ENCODE peak calls at places on chromosomes 5 and 9, in four cellular contexts. I, B, V and T are unnamed samples.

GRCh38 chr5:148386041-148386440 is 2.3 kb downstream of the FBXO38 start:
- DNase-seq in I (no peak), B (no peak), V (no peak), T (no peak)

GRCh38 chr9:92950359-92950955 is 3.1 kb downstream of the FGD3 start:
- DNase-seq in I (no peak), B (no peak), V (no peak), T (no peak)

GRCh38 chr5:125558466-125558865 is 812.0 kb upstream of the ZNF608 start:
- DNase-seq in I (no peak), B (no peak), V (no peak), T (no peak)

GRCh38 chr9:994005-994404 is 17.6 kb downstream of the DMRT3 start:
- DNase-seq in I (no peak), B (no peak), V (no peak), T (no peak)

GRCh38 chr9:127492616-127493015 is 41.3 kb downstream of the LRSAM1 start:
- DNase-seq in I (no peak), B (no peak), V (no peak), T (no peak)

GRCh38 chr5:38931731-38932130 is 85.9 kb downstream of the OSMR start:
- DNase-seq in I (no peak), B (no peak), V (no peak), T (no peak)

GRCh38 chr5:143796753-143797152 is 15.2 kb upstream of the HMHB1 start:
- DNase-seq in I (no peak), B (no peak), V (no peak), T (no peak)

GRCh38 chr5:127988149-127988755 is 95.3 kb upstream of the SLC12A2 start:
- DNase-seq in I (no peak), B (no peak), V (peak), T (no peak)

GRCh38 chr5:6710078-6710477 is 3.2 kb upstream of the TENT4A start:
- DNase-seq in I (no peak), B (no peak), V (no peak), T (no peak)

GRCh38 chr5:78611161-78611605 is 37.4 kb downstream of the LHFPL2 start:
- DNase-seq in I (peak), B (no peak), V (no peak), T (no peak)

GRCh38 chr9:128921881-128922763 is 1.3 kb downstream of the PHYHD1 start:
- DNase-seq in I (peak), B (no peak), V (peak), T (no peak)

GRCh38 chr9:135126480-135127187 is 39.2 kb downstream of the OLFM1 start:
- DNase-seq in I (no peak), B (no peak), V (no peak), T (no peak)

GRCh38 chr5:134549714-134550113 is 24.2 kb downstream of the JADE2 start:
- DNase-seq in I (no peak), B (no peak), V (no peak), T (no peak)

GRCh38 chr9:16901589-16901988 is 31.1 kb upstream of the BNC2 start:
- DNase-seq in I (no peak), B (no peak), V (no peak), T (no peak)

GRCh38 chr9:133280387-133280786 is 5.4 kb upstream of the ABO start:
- DNase-seq in I (no peak), B (no peak), V (no peak), T (no peak)

GRCh38 chr5:88860501-88860900 is 22.5 kb downstream of the MEF2C start:
- DNase-seq in I (no peak), B (no peak), V (no peak), T (no peak)

GRCh38 chr5:68898961-68899471 is 194.8 kb upstream of the SLC30A5 start:
- DNase-seq in I (no peak), B (no peak), V (no peak), T (no peak)

GRCh38 chr9:109192732-109193361 is 25.8 kb upstream of the FRRS1L start:
- DNase-seq in I (peak), B (no peak), V (peak), T (peak)

GRCh38 chr5:168315991-168316578 is 24.6 kb downstream of the WWC1 start:
- DNase-seq in I (no peak), B (no peak), V (no peak), T (no peak)

GRCh38 chr9:135249711-135250110 is 162.2 kb downstream of the OLFM1 start:
- DNase-seq in I (no peak), B (no peak), V (no peak), T (no peak)

GRCh38 chr9:76018244-76018643 is 127.8 kb downstream of the PCSK5 start:
- DNase-seq in I (peak), B (no peak), V (no peak), T (no peak)

GRCh38 chr5:53376853-53377252 is 103.6 kb upstream of the FST start:
- DNase-seq in I (no peak), B (no peak), V (no peak), T (no peak)

GRCh38 chr5:179143446-179143845 is 83.3 kb downstream of the ZNF354C start:
- DNase-seq in I (peak), B (no peak), V (peak), T (no peak)

GRCh38 chr9:34016149-34016548 is 32.5 kb downstream of the UBAP2 start:
- DNase-seq in I (no peak), B (no peak), V (no peak), T (no peak)

GRCh38 chr9:105047652-105048031 is 119.7 kb upstream of the ABCA1 start:
- DNase-seq in I (no peak), B (no peak), V (no peak), T (no peak)

GRCh38 chr5:119409235-119409815 is 43.0 kb upstream of the HSD17B4 start:
- DNase-seq in I (no peak), B (no peak), V (no peak), T (no peak)

GRCh38 chr9:97468658-97469448 is 32.6 kb upstream of the TMOD1 start:
- DNase-seq in I (peak), B (peak), V (peak), T (peak)

GRCh38 chr5:110768138-110768845 is 29.5 kb downstream of the SLC25A46 start:
- DNase-seq in I (no peak), B (no peak), V (no peak), T (no peak)

DNA sequence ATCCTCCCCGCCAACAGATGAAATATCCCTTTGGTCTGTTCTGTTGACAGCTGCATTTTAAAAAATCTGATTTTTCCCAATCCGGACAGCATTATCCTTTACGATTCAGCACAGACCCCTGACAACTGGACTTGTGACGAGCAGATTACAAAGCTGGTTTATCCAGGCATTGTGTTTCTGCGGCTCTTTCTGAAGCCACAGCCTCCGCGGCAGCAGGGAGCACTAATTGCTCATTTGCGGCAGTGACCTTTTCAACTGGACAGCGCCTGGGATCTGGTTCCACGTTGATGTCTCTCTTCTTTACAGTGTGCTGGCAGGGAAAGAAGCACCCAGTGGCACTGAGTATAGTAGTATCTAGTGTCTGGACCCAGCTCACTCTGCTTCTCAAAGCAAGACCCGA is 351.2 kb downstream of the ZNF608 start:
- DNase-seq in I (no peak), B (no peak), V (no peak), T (peak)
- TF ChIP-seq USF1 in I (no peak), B (no peak), V (no peak), T (no peak)

GRCh38 chr9:89880721-89881120 is 275.9 kb downstream of the GADD45G start:
- DNase-seq in I (no peak), B (no peak), V (no peak), T (no peak)
- TF ChIP-seq USF1 in I (no peak), B (no peak), V (no peak), T (no peak)

GRCh38 chr9:138017200-138017599 is 139.6 kb downstream of the CACNA1B start:
- DNase-seq in I (no peak), B (no peak), V (no peak), T (no peak)
- TF ChIP-seq USF1 in I (no peak), B (no peak), V (no peak), T (no peak)

DNA sequence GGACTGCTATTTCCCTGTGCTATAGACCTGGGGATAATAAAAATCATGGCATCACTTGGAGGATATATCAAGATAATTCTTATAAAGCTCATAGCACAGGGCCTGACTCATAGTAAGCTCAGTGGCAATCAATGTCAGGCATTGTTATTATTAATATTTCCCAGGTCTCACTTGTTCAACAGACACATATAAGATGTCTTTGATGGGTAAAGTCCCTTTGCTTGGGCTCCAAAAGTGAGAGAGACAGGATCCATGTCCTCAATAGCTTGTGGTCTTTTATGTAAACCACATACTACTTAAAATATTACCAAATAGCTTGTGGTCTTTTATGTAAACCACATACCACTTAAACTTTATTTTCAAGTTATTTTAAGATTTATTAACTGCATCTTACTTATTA is 11.2 kb downstream of the SH3RF2 start:
- DNase-seq in I (no peak), B (no peak), V (no peak), T (no peak)
- TF ChIP-seq USF1 in I (no peak), B (no peak), V (no peak), T (no peak)

GRCh38 chr9:121577201-121577600 is 74.2 kb upstream of the DAB2IP start:
- DNase-seq in I (no peak), B (no peak), V (no peak), T (peak)

GRCh38 chr9:121582641-121583040 is 68.8 kb upstream of the DAB2IP start:
- DNase-seq in I (no peak), B (no peak), V (no peak), T (no peak)

GRCh38 chr9:121584421-121584820 is 67.0 kb upstream of the DAB2IP start:
- DNase-seq in I (no peak), B (no peak), V (no peak), T (no peak)

GRCh38 chr9:121576281-121577075 is 75.0 kb upstream of the DAB2IP start:
- DNase-seq in I (no peak), B (no peak), V (no peak), T (no peak)

DNA sequence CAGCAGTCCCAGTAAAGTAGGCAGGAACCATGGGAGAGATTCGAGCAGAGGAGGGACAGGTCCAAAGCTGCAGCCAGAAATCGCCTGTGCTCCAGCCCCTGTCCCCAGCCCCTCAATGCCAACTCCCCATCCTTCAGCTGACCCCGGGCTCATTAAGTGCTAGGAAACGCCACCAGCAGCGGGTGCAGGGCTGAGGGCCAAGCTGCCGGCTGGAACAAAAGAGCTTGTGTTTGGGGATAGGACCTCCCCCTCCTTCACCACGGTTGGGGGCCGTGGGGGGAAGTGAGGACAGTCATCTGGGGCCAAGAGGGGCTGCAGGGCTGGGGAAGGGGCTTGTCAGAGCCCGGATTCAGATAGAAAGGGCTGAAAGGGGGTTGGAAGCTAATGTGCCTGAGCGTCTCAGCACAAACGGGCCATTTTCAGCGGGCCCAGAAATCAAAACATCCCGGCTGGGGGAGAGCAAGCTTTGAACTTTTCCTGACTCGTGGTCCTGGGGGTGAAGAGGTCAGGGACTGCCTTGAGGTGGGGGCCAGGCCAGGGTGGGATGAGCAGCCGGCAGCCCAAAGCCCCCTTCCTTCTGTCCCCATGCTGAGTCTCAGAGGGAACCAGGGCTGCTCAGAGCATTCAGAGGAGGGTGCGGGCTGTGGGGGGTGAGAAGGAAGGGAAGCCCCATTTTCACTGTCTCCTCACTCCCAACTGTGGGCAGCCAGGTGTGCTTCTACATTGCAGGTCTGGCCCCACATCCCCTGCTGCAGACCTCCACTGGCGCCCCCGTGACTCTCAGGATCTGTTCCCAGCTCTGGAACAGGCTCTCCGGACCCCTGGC is 69.4 kb upstream of the DAB2IP start:
- DNase-seq in I (no peak), B (no peak), V (no peak), T (no peak)
- TF ChIP-seq USF1 in I (no peak), B (no peak), V (no peak), T (no peak)

GRCh38 chr5:138953370-138954256 is 78.5 kb upstream of the LRRTM2 start:
- DNase-seq in I (no peak), B (no peak), V (peak), T (peak)

GRCh38 chr5:138956801-138957200 is 81.7 kb upstream of the LRRTM2 start:
- DNase-seq in I (no peak), B (no peak), V (no peak), T (no peak)

GRCh38 chr5:138954257-138955012 is 79.3 kb upstream of the LRRTM2 start:
- DNase-seq in I (no peak), B (no peak), V (no peak), T (no peak)

GRCh38 chr5:138955013-138955660 is 80.0 kb upstream of the LRRTM2 start:
- DNase-seq in I (no peak), B (no peak), V (no peak), T (peak)

GRCh38 chr5:138955672-138956295 is 80.6 kb upstream of the LRRTM2 start:
- DNase-seq in I (no peak), B (no peak), V (no peak), T (no peak)
- TF ChIP-seq USF1 in I (no peak), B (no peak), V (no peak), T (no peak)

DNA sequence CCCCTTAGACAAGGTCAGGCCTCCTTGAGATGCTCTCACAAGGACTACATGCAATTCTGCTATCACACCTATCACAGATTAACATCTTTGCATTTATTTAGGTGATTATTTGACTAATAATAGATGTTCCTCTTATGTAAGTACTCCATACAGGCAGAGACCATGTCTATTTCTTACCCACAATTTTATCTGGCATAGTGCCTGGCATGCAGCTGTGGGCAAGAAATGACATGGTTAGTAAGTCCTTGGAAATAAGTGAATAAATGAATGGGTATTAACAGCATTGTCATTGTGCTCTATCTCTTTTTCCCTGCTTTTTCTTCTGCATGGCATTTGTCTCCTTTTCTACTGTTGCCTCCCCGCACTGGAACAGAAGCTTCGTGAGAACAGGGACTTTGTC is 49.4 kb downstream of the SLC22A5 start:
- DNase-seq in I (no peak), B (no peak), V (no peak), T (no peak)
- TF ChIP-seq USF1 in I (no peak), B (no peak), V (no peak), T (no peak)

DNA sequence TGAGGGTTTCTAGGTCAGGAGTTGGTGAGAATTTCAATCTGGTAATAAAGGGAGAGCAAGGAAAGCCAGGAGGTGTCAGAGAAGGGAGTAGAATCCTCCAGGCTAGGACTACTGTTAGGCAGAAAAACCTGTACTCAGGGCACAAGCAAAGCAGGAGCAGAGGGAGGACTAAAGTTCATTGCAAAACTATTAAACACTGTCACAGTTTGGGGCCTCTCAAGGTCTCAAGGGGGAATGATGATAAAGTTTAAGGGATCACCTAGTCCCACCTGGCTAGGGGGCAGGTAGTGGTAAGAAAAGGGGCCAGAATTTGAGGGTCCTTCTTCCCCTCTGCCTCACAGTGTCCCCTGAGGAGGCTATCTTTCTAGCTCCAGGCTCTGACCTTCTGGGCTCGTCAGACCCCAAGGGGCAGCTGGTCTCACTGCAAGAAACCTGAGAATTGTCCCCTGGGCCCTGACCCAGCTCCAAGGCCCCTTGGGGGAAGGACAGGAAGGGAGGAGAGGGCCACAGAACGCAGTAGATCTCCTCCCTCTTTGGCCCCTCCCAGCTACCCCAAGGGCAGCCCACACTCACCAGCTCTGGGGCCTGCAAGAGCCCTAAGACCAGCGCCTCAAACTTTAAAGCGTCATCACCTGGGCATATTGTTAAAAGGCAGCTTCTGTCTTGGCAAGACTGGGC is 984 bp downstream of the CCDC69 start:
- DNase-seq in I (peak), B (no peak), V (peak), T (no peak)
- TF ChIP-seq USF1 in I (no peak), B (no peak), V (no peak), T (no peak)

DNA sequence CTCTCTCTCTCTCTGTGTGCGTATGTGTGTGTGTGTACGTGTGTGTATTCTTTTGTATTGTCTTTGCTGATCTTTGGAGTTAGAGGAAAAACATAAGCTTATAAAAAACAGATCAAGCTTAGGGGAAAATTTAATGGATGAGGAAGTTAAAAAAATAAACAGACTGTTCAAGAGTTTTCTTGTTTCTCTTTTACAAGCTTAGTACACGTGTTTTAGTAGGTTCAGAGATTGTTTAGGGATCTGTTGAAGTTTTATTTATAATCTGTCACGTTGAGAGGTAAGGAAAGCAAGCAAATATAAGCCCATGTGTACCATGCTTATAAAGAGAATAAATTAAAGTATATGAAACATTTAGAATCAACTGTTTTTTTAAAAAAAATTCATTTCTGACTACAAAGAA is 1470.3 kb upstream of the NUDT12 start:
- DNase-seq in I (no peak), B (no peak), V (no peak), T (no peak)
- TF ChIP-seq USF1 in I (no peak), B (no peak), V (no peak), T (no peak)

DNA sequence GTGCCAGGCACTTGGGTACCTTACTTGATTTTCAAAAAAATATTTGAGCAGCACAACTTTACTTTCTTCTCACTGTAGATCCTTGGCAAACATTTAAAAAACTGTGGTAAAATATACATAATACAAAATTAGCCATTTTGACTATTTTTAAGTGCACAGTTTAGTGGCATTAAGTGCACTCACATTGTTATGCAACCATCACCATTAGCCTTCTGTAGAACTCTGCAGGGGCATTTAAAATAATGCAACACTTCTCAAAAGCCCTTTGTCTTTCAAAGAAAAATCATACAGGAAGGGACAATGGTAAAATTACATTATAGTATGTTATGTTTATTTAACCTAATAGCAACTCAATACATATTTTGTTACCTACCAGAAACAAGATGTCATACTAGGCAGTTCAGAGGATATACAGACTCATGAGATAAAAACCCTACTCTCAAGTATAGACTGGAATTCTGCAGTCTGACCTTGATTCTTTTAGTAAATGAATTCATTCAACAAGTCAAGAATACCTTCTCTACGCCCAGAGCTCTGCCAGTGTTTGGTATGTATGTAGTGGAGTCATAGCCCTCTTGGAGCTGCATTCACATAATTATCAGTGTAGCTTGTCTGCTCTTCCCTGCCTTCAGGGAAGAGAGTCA is 73.9 kb upstream of the ARRDC3 start:
- DNase-seq in I (no peak), B (no peak), V (no peak), T (no peak)
- TF ChIP-seq USF1 in I (no peak), B (no peak), V (no peak), T (no peak)